ENCODE peak calls at places on chromosomes 1 and 21, in seven cellular contexts. Y is mesendoderm, D is neuronal stem cell, P is IMR-90, S is H1, Z is mesenchymal stem cell, L is trophoblast cell. F is an unnamed sample.

GRCh38 chr21:42118901-42119300 is 47.8 kb downstream of the UMODL1 start:
- DNase-seq in Y (no peak), D (no peak), P (peak), S (no peak), Z (no peak), L (no peak), F (no peak)

GRCh38 chr21:39885119-39885848 is 18.0 kb downstream of the PCP4 start:
- DNase-seq in Y (no peak), D (no peak), P (no peak), S (no peak), Z (no peak), L (no peak), F (no peak)

GRCh38 chr1:202101182-202101581 is 21.5 kb upstream of the GPR37L1 start:
- DNase-seq in Y (peak), D (no peak), P (no peak), S (no peak), Z (no peak), L (no peak), F (no peak)

GRCh38 chr1:160009088-160009487 is 22.7 kb downstream of the PIGM start:
- DNase-seq in Y (no peak), D (no peak), P (no peak), S (no peak), Z (no peak), L (no peak), F (no peak)

GRCh38 chr1:172287207-172287606 is 133.3 kb upstream of the C1orf105 start:
- DNase-seq in Y (no peak), D (no peak), P (peak), S (no peak), Z (peak), L (no peak), F (no peak)

GRCh38 chr1:220880726-220881506 is 1.7 kb downstream of the HLX start:
- DNase-seq in Y (peak), D (no peak), P (peak), S (peak), Z (peak), L (peak), F (peak)

GRCh38 chr1:27634166-27634981 is 611 bp downstream of the FGR start:
- DNase-seq in Y (no peak), D (no peak), P (no peak), S (peak), Z (peak), L (no peak), F (no peak)

GRCh38 chr1:89608627-89609338 is 24.1 kb upstream of the LRRC8C start:
- DNase-seq in Y (no peak), D (no peak), P (no peak), S (no peak), Z (no peak), L (no peak), F (no peak)

GRCh38 chr1:220184503-220184902 is 87.8 kb downstream of the RAB3GAP2 start:
- DNase-seq in Y (no peak), D (no peak), P (peak), S (no peak), Z (no peak), L (no peak), F (no peak)

GRCh38 chr1:226814751-226815496 is 55.5 kb upstream of the PSEN2 start:
- DNase-seq in Y (no peak), D (no peak), P (peak), S (no peak), Z (peak), L (peak), F (no peak)

GRCh38 chr1:182984621-182985020 is 31.7 kb upstream of the SHCBP1L start:
- DNase-seq in Y (no peak), D (no peak), P (no peak), S (no peak), Z (no peak), L (no peak), F (no peak)
- H4K8ac ChIP-seq in Y (no peak), D (no peak), P (no peak), S (no peak), Z (no peak), L (no peak), F (no peak)

GRCh38 chr1:214452152-214452806 is 99.1 kb downstream of the PTPN14 start:
- DNase-seq in Y (no peak), D (no peak), P (no peak), S (no peak), Z (no peak), L (no peak), F (no peak)
- H4K8ac ChIP-seq in Y (no peak), D (no peak), P (no peak), S (no peak), Z (peak), L (no peak), F (no peak)

GRCh38 chr21:32206631-32207030 is 72.2 kb downstream of the MIS18A start:
- DNase-seq in Y (peak), D (no peak), P (no peak), S (no peak), Z (no peak), L (no peak), F (no peak)

GRCh38 chr21:32209580-32209979 is 69.3 kb downstream of the MIS18A start:
- DNase-seq in Y (no peak), D (no peak), P (no peak), S (no peak), Z (no peak), L (no peak), F (no peak)

GRCh38 chr21:32212116-32212515 is 66.7 kb downstream of the MIS18A start:
- DNase-seq in Y (no peak), D (no peak), P (no peak), S (no peak), Z (no peak), L (no peak), F (no peak)

GRCh38 chr21:32203877-32204480 is 74.9 kb downstream of the MIS18A start:
- DNase-seq in Y (no peak), D (no peak), P (no peak), S (no peak), Z (no peak), L (no peak), F (no peak)

DNA sequence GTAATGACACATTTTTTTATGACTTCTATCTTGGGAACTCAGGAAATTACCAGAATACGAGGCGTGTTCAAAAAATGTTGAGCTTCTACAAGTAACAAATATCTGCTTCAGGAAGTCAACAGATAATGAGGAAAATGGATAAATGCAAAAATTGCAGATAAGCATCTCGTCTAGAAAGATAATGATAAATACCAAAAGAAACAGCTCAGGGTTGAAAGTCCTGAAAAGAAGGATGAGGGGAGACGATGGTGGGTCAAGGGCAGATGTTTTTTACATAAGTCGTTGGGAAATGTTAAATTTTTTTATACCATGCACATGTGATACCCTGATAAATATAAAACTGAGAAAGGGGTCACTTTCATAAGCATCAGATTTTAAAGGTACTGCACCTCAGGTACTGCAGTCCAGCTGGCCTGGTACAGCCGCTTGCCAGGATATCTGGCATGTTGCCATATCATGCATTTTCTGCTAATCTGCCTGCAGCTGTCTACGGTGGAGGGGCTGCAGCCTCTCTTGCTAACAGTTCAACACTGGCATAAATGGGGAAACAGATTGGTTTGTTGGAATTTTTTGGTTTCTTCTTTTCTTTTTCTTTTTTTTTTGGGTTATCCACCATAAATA is 71.6 kb downstream of the MIS18A start:
- DNase-seq in Y (no peak), D (no peak), P (no peak), S (no peak), Z (no peak), L (peak), F (no peak)
- H4K8ac ChIP-seq in Y (no peak), D (no peak), P (no peak), S (no peak), Z (no peak), L (no peak), F (no peak)

GRCh38 chr1:96048572-96048971 is 673.0 kb upstream of the PTBP2 start:
- DNase-seq in Y (no peak), D (no peak), P (no peak), S (no peak), Z (peak), L (no peak), F (no peak)
- H4K8ac ChIP-seq in Y (no peak), D (no peak), P (no peak), S (no peak), Z (no peak), L (no peak), F (no peak)

GRCh38 chr21:31078216-31078615 is 39.9 kb upstream of the KRTAP19-8 start:
- DNase-seq in Y (no peak), D (no peak), P (no peak), S (no peak), Z (no peak), L (no peak), F (no peak)
- H4K8ac ChIP-seq in Y (no peak), D (no peak), P (no peak), S (no peak), Z (no peak), L (no peak), F (no peak)

GRCh38 chr1:150003826-150004225 is 6.7 kb downstream of the OTUD7B start:
- DNase-seq in Y (no peak), D (no peak), P (no peak), S (no peak), Z (no peak), L (no peak), F (no peak)

GRCh38 chr1:149997585-149998262 is 12.8 kb downstream of the OTUD7B start:
- DNase-seq in Y (no peak), D (no peak), P (no peak), S (no peak), Z (no peak), L (no peak), F (no peak)

GRCh38 chr1:150005606-150006005 is 4.9 kb downstream of the OTUD7B start:
- DNase-seq in Y (no peak), D (no peak), P (no peak), S (no peak), Z (no peak), L (no peak), F (no peak)

GRCh38 chr1:150001415-150001814 is 9.1 kb downstream of the OTUD7B start:
- DNase-seq in Y (no peak), D (no peak), P (no peak), S (no peak), Z (no peak), L (no peak), F (no peak)

GRCh38 chr1:150002217-150002616 is 8.3 kb downstream of the OTUD7B start:
- DNase-seq in Y (no peak), D (no peak), P (no peak), S (no peak), Z (no peak), L (peak), F (no peak)
- H4K8ac ChIP-seq in Y (no peak), D (no peak), P (no peak), S (no peak), Z (no peak), L (no peak), F (no peak)

DNA sequence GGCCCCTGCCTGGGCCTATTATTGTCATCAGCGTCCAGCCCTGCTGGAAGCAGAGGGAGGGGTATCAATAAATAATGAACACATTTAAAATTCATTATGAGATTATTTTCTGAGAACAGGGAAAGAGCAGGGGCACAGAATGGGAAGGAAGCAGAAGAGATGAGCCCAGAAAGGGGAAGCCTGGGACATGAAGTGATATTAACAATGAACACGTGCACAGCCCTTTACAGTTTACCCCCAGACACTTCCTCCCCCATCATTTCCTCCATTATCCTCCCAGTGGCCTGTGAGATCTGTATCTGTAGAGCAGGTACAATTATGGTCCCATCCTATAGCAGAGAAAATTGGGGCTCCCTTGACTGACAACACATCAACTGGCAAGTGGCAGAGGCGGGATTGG is 579 bp upstream of the C1QB start:
- DNase-seq in Y (no peak), D (no peak), P (no peak), S (no peak), Z (no peak), L (no peak), F (no peak)
- H4K8ac ChIP-seq in Y (no peak), D (no peak), P (no peak), S (no peak), Z (no peak), L (no peak), F (no peak)

F was measured in H9.